ENCODE peak calls at places on chromosomes 1 and 21, in ten cellular contexts. S is lower lobe of right lung, P is GM23338, E is fibroblast of pulmonary artery, L is astrocyte of the spinal cord, B is astrocyte, J is fibroblast of lung, V is BJ, X is fibroblast of mammary gland, K is heart right ventricle. H is an unnamed sample.

GRCh38 chr1:54212872-54213271 is 12.9 kb downstream of the MRPL37 start:
- DNase-seq in P (no peak), E (no peak), L (no peak), V (no peak), K (no peak), J (no peak), S (no peak), X (no peak), B (no peak), H (no peak)

GRCh38 chr1:112674986-112675727 is 698 bp downstream of the MOV10 start:
- DNase-seq in X (peak), E (peak), K (peak), L (peak), V (no peak), S (no peak), B (peak), J (no peak), P (peak), H (peak)

GRCh38 chr1:221268295-221268694 is 389.1 kb downstream of the HLX start:
- DNase-seq in B (peak), J (peak), X (peak), S (no peak), V (peak), K (no peak), E (peak), L (peak), P (no peak), H (no peak)

GRCh38 chr1:73859227-73859626 is 338.7 kb downstream of the LRRIQ3 start:
- DNase-seq in B (no peak), P (no peak), S (no peak), J (no peak), K (no peak), V (no peak), X (no peak), L (no peak), E (no peak), H (no peak)

GRCh38 chr1:116420417-116421200 is 47.6 kb downstream of the ATP1A1 start:
- DNase-seq in S (no peak), K (no peak), J (no peak), X (no peak), L (no peak), E (no peak), V (no peak), P (no peak), B (no peak), H (no peak)

GRCh38 chr1:99469641-99470040 is 176.3 kb upstream of the PALMD start:
- DNase-seq in V (no peak), L (peak), P (no peak), B (peak), E (no peak), J (peak), X (peak), K (no peak), S (no peak), H (no peak)

GRCh38 chr1:174244017-174244416 is 84.7 kb downstream of the RABGAP1L start:
- DNase-seq in X (no peak), P (no peak), V (no peak), J (no peak), S (no peak), E (no peak), B (no peak), L (no peak), K (no peak), H (no peak)

GRCh38 chr21:31802331-31802730 is 70.4 kb upstream of the SCAF4 start:
- DNase-seq in P (peak), X (no peak), J (no peak), S (no peak), K (no peak), E (no peak), V (no peak), L (no peak), B (no peak), H (no peak)

GRCh38 chr1:8197493-8198282 is 120.2 kb upstream of the SLC45A1 start:
- DNase-seq in X (peak), K (peak), E (peak), L (peak), P (no peak), S (peak), J (peak), B (peak), V (peak), H (no peak)

GRCh38 chr21:40052276-40052675 is 185.0 kb downstream of the PCP4 start:
- DNase-seq in J (no peak), B (no peak), L (no peak), S (no peak), V (no peak), E (no peak), P (no peak), X (no peak), K (no peak), H (no peak)

GRCh38 chr1:1014896-1015681 is 1.8 kb downstream of the ISG15 start:
- DNase-seq in K (no peak), B (no peak), S (no peak), X (no peak), L (no peak), E (no peak), P (peak), V (no peak), J (no peak), H (no peak)

GRCh38 chr1:119250299-119250698 is 109.8 kb upstream of the WARS2 start:
- DNase-seq in L (no peak), P (no peak), X (no peak), B (no peak), J (no peak), V (no peak), E (no peak), S (no peak), K (no peak), H (no peak)

GRCh38 chr1:53505891-53506290 is 46.7 kb downstream of the DMRTB1 start:
- DNase-seq in V (no peak), X (no peak), P (no peak), K (no peak), E (no peak), J (no peak), B (no peak), L (no peak), S (no peak), H (no peak)

GRCh38 chr1:151574575-151575529 is 34.7 kb downstream of the TUFT1 start:
- DNase-seq in L (peak), J (peak), K (no peak), P (no peak), B (peak), S (no peak), E (peak), X (peak), V (no peak), H (no peak)

GRCh38 chr1:59638172-59638800 is 176.5 kb upstream of the HOOK1 start:
- DNase-seq in P (peak), X (peak), B (peak), S (no peak), K (peak), E (peak), J (peak), L (peak), V (peak), H (no peak)

GRCh38 chr1:110746644-110747259 is 72.0 kb upstream of the KCNA3 start:
- DNase-seq in S (peak), K (peak), X (peak), V (no peak), J (peak), B (peak), E (peak), L (peak), P (peak), H (peak)

GRCh38 chr1:55696181-55696580 is 481.0 kb upstream of the USP24 start:
- DNase-seq in J (peak), B (peak), K (no peak), L (peak), P (no peak), S (no peak), E (peak), V (peak), X (peak), H (no peak)

DNA sequence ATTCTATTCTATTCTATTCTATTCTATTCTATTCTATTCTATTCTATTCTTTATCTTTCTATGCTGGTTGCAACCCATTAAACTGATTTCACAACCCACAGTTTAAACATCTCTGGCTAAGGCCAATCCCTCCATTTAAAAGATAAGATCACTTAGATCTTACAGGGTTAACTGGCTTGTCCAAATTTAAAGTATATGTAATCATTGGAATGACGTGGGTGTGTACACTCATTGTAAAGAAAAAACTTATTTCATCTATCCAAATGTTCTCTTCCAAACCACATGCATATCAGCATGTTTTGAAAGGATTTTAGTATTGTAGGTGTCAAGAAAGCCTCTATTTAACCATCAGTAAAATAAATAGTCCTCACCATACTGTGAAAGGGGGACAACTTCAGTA is 299.6 kb upstream of the RUNX1 start:
- DNase-seq in L (no peak), P (no peak), J (peak), E (no peak), S (no peak), X (peak), K (no peak), B (peak), V (no peak), H (no peak)
- TF ChIP-seq CTCF in L (no peak), P (no peak), J (no peak), E (no peak), S (no peak), X (no peak), K (no peak), B (no peak), V (no peak), H (no peak)

GRCh38 chr1:79285659-79286058 is 279.1 kb upstream of the ADGRL4 start:
- DNase-seq in J (no peak), K (no peak), V (no peak), E (no peak), S (no peak), B (no peak), P (no peak), L (no peak), X (no peak), H (no peak)
- TF ChIP-seq CTCF in J (no peak), K (no peak), V (no peak), E (no peak), S (no peak), B (no peak), P (no peak), L (no peak), X (no peak), H (no peak)

GRCh38 chr1:93846929-93847810 is 31.8 kb downstream of the DNTTIP2 start:
- DNase-seq in L (peak), J (peak), X (peak), B (peak), P (peak), V (no peak), E (peak), S (peak), K (peak), H (peak)
- TF ChIP-seq CTCF in L (peak), J (no peak), X (no peak), B (no peak), P (peak), V (no peak), E (no peak), S (peak), K (no peak), H (peak)

GRCh38 chr1:182787002-182787324 is 2.6 kb upstream of the NPL start:
- DNase-seq in B (no peak), P (no peak), E (no peak), V (no peak), J (no peak), K (no peak), L (no peak), X (no peak), S (no peak), H (no peak)
- TF ChIP-seq CTCF in B (no peak), P (no peak), E (no peak), V (no peak), J (no peak), K (no peak), L (no peak), X (no peak), S (no peak), H (no peak)

GRCh38 chr1:206739411-206740076 is 31.0 kb upstream of the IL19 start:
- DNase-seq in L (no peak), V (no peak), K (no peak), S (no peak), J (no peak), E (no peak), B (no peak), X (no peak), P (peak), H (no peak)

GRCh38 chr1:206738370-206739366 is 31.9 kb upstream of the IL19 start:
- DNase-seq in P (peak), J (peak), K (no peak), E (peak), S (no peak), L (no peak), V (no peak), B (no peak), X (peak), H (no peak)

GRCh38 chr1:206737729-206738222 is 32.8 kb upstream of the IL19 start:
- DNase-seq in S (no peak), L (no peak), V (no peak), X (no peak), P (no peak), E (no peak), J (no peak), B (no peak), K (no peak), H (no peak)

GRCh38 chr1:206735553-206736031 is 35.0 kb upstream of the IL19 start:
- DNase-seq in B (peak), S (no peak), P (no peak), L (peak), X (peak), K (no peak), J (peak), E (peak), V (no peak), H (no peak)

GRCh38 chr1:206736878-206737728 is 33.5 kb upstream of the IL19 start:
- DNase-seq in E (no peak), B (no peak), P (no peak), V (no peak), X (no peak), K (no peak), L (no peak), S (no peak), J (no peak), H (no peak)
- TF ChIP-seq CTCF in E (no peak), B (no peak), P (no peak), V (no peak), X (no peak), K (no peak), L (no peak), S (no peak), J (no peak), H (no peak)